ENCODE peak calls at places on chromosomes 13 and 19, in six cellular contexts. U is NCI-H460; C is stimulated activated CD4-positive, alpha-beta T cell treated with anti-CD3 and anti-CD28 coated beads, Interleukin-4, amount 100 ng/mL, for 1 hour; J is NCI-H1105 treated with DMSO at 0.1 percent for 48 hours; R is H1; M is stimulated activated CD8-positive, alpha-beta memory T cell treated with anti-CD3 and anti-CD28 coated beads, Interleukin-4, amount 100 ng/mL, for 1 hour. L is an unnamed sample.

GRCh38 chr19:10334340-10335148 is 1.2 kb upstream of the RAVER1 start:
- DNase-seq in J (peak; percentile 49), R (peak; percentile 70), U (peak; percentile 91), M (no peak), C (peak; percentile 49), L (peak; percentile 97)

GRCh38 chr13:32001392-32001768 is 30.2 kb upstream of the FRY start:
- DNase-seq in C (no peak), R (no peak), J (peak; percentile 10), U (peak; percentile 51), M (no peak), L (no peak)

GRCh38 chr19:4390017-4390861 is 10.1 kb downstream of the SH3GL1 start:
- DNase-seq in C (no peak), J (no peak), R (peak; percentile 51), U (no peak), M (no peak), L (no peak)

GRCh38 chr19:45440259-45440638 is 16.5 kb upstream of the ERCC1 start:
- DNase-seq in R (no peak), C (no peak), M (no peak), U (no peak), J (no peak), L (no peak)

GRCh38 chr19:19628499-19629134 is 597 bp upstream of the LPAR2 start:
- DNase-seq in J (peak; percentile 84), C (peak; percentile 55), R (peak; percentile 73), M (peak; percentile 6), U (peak; percentile 50), L (no peak)

GRCh38 chr13:74132768-74133656 is 1.2 kb downstream of the KLF12 start:
- DNase-seq in R (no peak), C (peak; percentile 47), M (peak; percentile 10), J (no peak), U (no peak), L (no peak)

GRCh38 chr13:40371531-40372125 is 294.8 kb downstream of the FOXO1 start:
- DNase-seq in C (no peak), U (no peak), M (no peak), J (peak; percentile 22), R (no peak), L (no peak)

GRCh38 chr19:56639217-56639616 is 3.7 kb upstream of the SMIM17 start:
- DNase-seq in U (peak; percentile 4), J (no peak), M (no peak), R (no peak), C (no peak), L (no peak)

GRCh38 chr13:33678906-33679657 is 138.9 kb upstream of the RFC3 start:
- DNase-seq in U (peak; percentile 66), M (peak; percentile 8), J (no peak), C (peak; percentile 72), R (no peak), L (no peak)

GRCh38 chr19:54329476-54330165 is 9.3 kb downstream of the LILRA4 start:
- DNase-seq in C (no peak), M (no peak), R (no peak), J (no peak), U (no peak), L (peak; percentile 53)

GRCh38 chr13:111323950-111324651 is 3.7 kb downstream of the TEX29 start:
- DNase-seq in U (no peak), C (no peak), J (no peak), M (no peak), R (no peak), L (peak; percentile 79)

GRCh38 chr13:45015300-45015699 is 26.0 kb downstream of the GPALPP1 start:
- DNase-seq in C (no peak), M (no peak), J (no peak), R (no peak), U (no peak), L (no peak)

GRCh38 chr19:53365899-53366493 is 491 bp downstream of the ZNF525 start:
- DNase-seq in U (no peak), J (peak; percentile 59), R (no peak), C (peak; percentile 48), M (peak; percentile 6), L (no peak)

GRCh38 chr19:31318790-31319189 is 30.4 kb downstream of the TSHZ3 start:
- DNase-seq in C (no peak), R (no peak), M (no peak), U (no peak), J (no peak), L (peak; percentile 51)

GRCh38 chr13:72043361-72043760 is 176.4 kb upstream of the DACH1 start:
- DNase-seq in M (no peak), J (no peak), U (no peak), C (no peak), R (no peak), L (no peak)

GRCh38 chr13:110925023-110925608 is 10.2 kb upstream of the ANKRD10 start:
- DNase-seq in U (no peak), M (no peak), J (peak; percentile 32), C (no peak), R (no peak), L (no peak)

L was measured in mesenteric fat pad.